ENCODE peak calls at places on chromosomes 12 and 14, in nine cellular contexts. Z is cerebellar cortex; Q is kidney epithelial cell; I is dorsolateral prefrontal cortex; E is stimulated activated CD4-positive, alpha-beta T cell treated with anti-CD3 and anti-CD28 coated beads, Interleukin-1b, Interleukin-23, amount 100 ng/mL, for 4 hours; D is aorta; S is progenitor cell of endocrine pancreas; G is stimulated activated CD8-positive, alpha-beta memory T cell treated with anti-CD3 and anti-CD28 coated beads, Interleukin-7, amount 100 ng/mL, for 48 hours; W is A549. X is an unnamed sample.

GRCh38 chr12:42091769-42092168 is 52.9 kb downstream of the GXYLT1 start:
- DNase-seq in Z (no peak), S (no peak), I (no peak), D (no peak), W (no peak), E (no peak), Q (no peak), G (no peak), X (no peak)

GRCh38 chr12:126397071-126397571 is 1331.9 kb downstream of the AACS start:
- DNase-seq in E (no peak), Z (no peak), D (no peak), I (no peak), W (no peak), G (no peak), Q (no peak), S (no peak), X (no peak)

GRCh38 chr12:6641131-6641530 is 5.4 kb upstream of the LPAR5 start:
- DNase-seq in Z (no peak), D (no peak), S (no peak), Q (no peak), W (no peak), G (no peak), I (peak), E (no peak), X (no peak)

GRCh38 chr12:57727758-57728395 is 10.7 kb downstream of the AGAP2 start:
- DNase-seq in E (no peak), W (no peak), S (peak), Z (no peak), I (no peak), Q (no peak), D (no peak), G (no peak), X (no peak)

GRCh38 chr14:42804146-42804545 is 1197.5 kb downstream of the LRFN5 start:
- DNase-seq in W (no peak), D (no peak), I (no peak), G (no peak), E (no peak), Z (no peak), S (no peak), Q (no peak), X (no peak)

GRCh38 chr12:46604684-46605083 is 221.1 kb downstream of the SLC38A4 start:
- DNase-seq in Q (no peak), W (no peak), Z (no peak), D (no peak), S (no peak), E (no peak), I (no peak), G (no peak), X (no peak)

GRCh38 chr14:56161658-56162057 is 43.4 kb downstream of the PELI2 start:
- DNase-seq in D (no peak), Z (no peak), I (no peak), E (no peak), Q (no peak), G (no peak), W (no peak), S (no peak), X (no peak)

GRCh38 chr12:118432812-118433540 is 56.6 kb downstream of the SUDS3 start:
- DNase-seq in I (no peak), W (peak), Q (no peak), G (no peak), Z (no peak), S (no peak), D (no peak), E (no peak), X (no peak)

GRCh38 chr14:58280954-58281787 is 17.2 kb upstream of the ARID4A start:
- DNase-seq in W (peak), E (no peak), Q (peak), S (no peak), I (no peak), D (no peak), G (no peak), Z (peak), X (peak)

GRCh38 chr12:88361493-88361892 is 218.8 kb downstream of the KITLG start:
- DNase-seq in E (no peak), W (peak), Z (no peak), I (no peak), S (no peak), D (no peak), Q (peak), G (no peak), X (no peak)

X was measured in caudate nucleus.